ENCODE peak calls at places on chromosomes 7 and 10, in five cellular contexts. L, B, R, E and K are unnamed samples.

GRCh38 chr10:75865413-75865812 is 434.0 kb downstream of the LRMDA start:
- DNase-seq in L (no peak), B (no peak), R (no peak), E (no peak), K (no peak)

GRCh38 chr10:129952771-129953489 is 11.1 kb downstream of the EBF3 start:
- DNase-seq in L (no peak), B (no peak), R (no peak), E (no peak), K (no peak)

GRCh38 chr10:119209050-119209735 is 1.8 kb downstream of the GRK5 start:
- DNase-seq in L (peak; percentile 69), B (peak; percentile 71), R (peak; percentile 75), E (peak; percentile 56), K (peak; percentile 77)

GRCh38 chr7:1310936-1311335 is 78.3 kb downstream of the UNCX start:
- DNase-seq in L (no peak), B (no peak), R (no peak), E (no peak), K (no peak)

GRCh38 chr7:137984181-137985041 is 17.5 kb downstream of the CREB3L2 start:
- DNase-seq in L (no peak), B (no peak), R (no peak), E (no peak), K (no peak)

GRCh38 chr7:151251926-151252835 is 3.7 kb upstream of the SMARCD3 start:
- DNase-seq in L (peak; percentile 70), B (peak; percentile 88), R (peak; percentile 86), E (peak; percentile 45), K (peak; percentile 87)

GRCh38 chr10:60399343-60399742 is 9.7 kb upstream of the ANK3 start:
- DNase-seq in L (no peak), B (peak; percentile 41), R (no peak), E (no peak), K (no peak)

GRCh38 chr10:97888641-97889262 is 39.1 kb downstream of the GOLGA7B start:
- DNase-seq in L (peak; percentile 67), B (no peak), R (no peak), E (peak; percentile 32), K (peak; percentile 80)

GRCh38 chr10:36597921-36598320 is 527.5 kb upstream of the ANKRD30A start:
- DNase-seq in L (no peak), B (no peak), R (no peak), E (no peak), K (no peak)

GRCh38 chr7:16925609-16926008 is 43.8 kb upstream of the AGR3 start:
- DNase-seq in L (no peak), B (no peak), R (no peak), E (no peak), K (no peak)

GRCh38 chr7:31735991-31736982 is 49.3 kb downstream of the PPP1R17 start:
- DNase-seq in L (peak; percentile 71), B (peak; percentile 80), R (peak; percentile 20), E (peak; percentile 48), K (no peak)

GRCh38 chr7:126185959-126186580 is 1066.7 kb downstream of the GRM8 start:
- DNase-seq in L (no peak), B (no peak), R (no peak), E (no peak), K (no peak)

GRCh38 chr7:77455334-77455733 is 39.2 kb upstream of the GSAP start:
- DNase-seq in L (no peak), B (no peak), R (peak; percentile 55), E (peak; percentile 93), K (no peak)

GRCh38 chr10:73653701-73654100 is 2.1 kb downstream of the SYNPO2L start:
- DNase-seq in L (no peak), B (peak; percentile 69), R (no peak), E (peak; percentile 34), K (no peak)

GRCh38 chr10:125022671-125023070 is 80.7 kb downstream of the ZRANB1 start:
- DNase-seq in L (no peak), B (no peak), R (no peak), E (no peak), K (no peak)

GRCh38 chr10:11603741-11604140 is 7.7 kb downstream of the USP6NL start:
- DNase-seq in L (no peak), B (no peak), R (no peak), E (no peak), K (no peak)

GRCh38 chr7:2668401-2668800 is 19.6 kb upstream of the AMZ1 start:
- DNase-seq in L (no peak), B (no peak), R (no peak), E (no peak), K (no peak)

GRCh38 chr10:34821587-34822585 is 6.8 kb upstream of the PARD3 start:
- DNase-seq in L (no peak), B (no peak), R (no peak), E (no peak), K (no peak)

GRCh38 chr10:110993024-110993693 is 73.8 kb downstream of the SHOC2 start:
- DNase-seq in L (no peak), B (no peak), R (no peak), E (peak; percentile 70), K (no peak)

GRCh38 chr10:105017116-105017515 is 376.0 kb downstream of the SORCS3 start:
- DNase-seq in L (no peak), B (no peak), R (no peak), E (no peak), K (no peak)

GRCh38 chr7:23546897-23547572 is 15.3 kb upstream of the TRA2A start:
- DNase-seq in L (peak; percentile 82), B (peak; percentile 85), R (peak; percentile 61), E (peak; percentile 86), K (peak; percentile 84)

GRCh38 chr10:51092402-51092801 is 18.1 kb downstream of the PRKG1 start:
- DNase-seq in L (peak; percentile 53), B (no peak), R (peak; percentile 80), E (peak; percentile 51), K (peak; percentile 90)

GRCh38 chr7:91940171-91940570 is 491 bp upstream of the AKAP9 start:
- DNase-seq in L (no peak), B (peak; percentile 44), R (no peak), E (peak; percentile 22), K (no peak)

GRCh38 chr10:108404155-108404554 is 1239.6 kb upstream of the SORCS1 start:
- DNase-seq in L (no peak), B (no peak), R (no peak), E (no peak), K (no peak)

GRCh38 chr10:70552585-70552984 is 50.0 kb downstream of the PRF1 start:
- DNase-seq in L (no peak), B (no peak), R (no peak), E (no peak), K (no peak)

GRCh38 chr7:2996141-2996540 is 47.5 kb downstream of the CARD11 start:
- DNase-seq in L (no peak), B (no peak), R (no peak), E (no peak), K (no peak)

DNA sequence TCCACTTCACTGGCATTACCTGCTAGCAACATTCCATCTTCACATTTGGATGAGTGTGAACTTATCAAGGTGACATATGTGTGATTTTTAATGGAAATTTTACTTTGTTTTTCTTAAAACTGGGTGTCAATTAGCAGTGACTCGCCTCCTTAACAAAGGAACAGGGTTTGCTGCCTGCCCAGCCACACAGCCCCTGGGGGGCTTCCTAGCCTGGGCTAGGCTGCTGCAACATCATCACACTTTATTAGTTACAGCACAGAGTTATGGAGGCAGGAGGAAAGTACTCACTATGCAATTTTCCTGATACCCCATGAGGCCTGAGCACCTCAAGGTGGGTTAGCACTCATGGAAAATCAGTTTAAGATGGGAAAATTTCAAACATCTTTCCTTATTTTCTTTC is 861.3 kb downstream of the NRG3 start:
- DNase-seq in L (no peak), B (no peak), R (no peak), E (no peak), K (no peak)
- H3K27ac ChIP-seq in L (no peak overlapping the region), B (no peak overlapping the region), R (no peak overlapping the region), E (no peak overlapping the region), K (no peak overlapping the region)

GRCh38 chr10:123884907-123885381 is 6.7 kb downstream of the CPXM2 start:
- DNase-seq in L (no peak), B (no peak), R (no peak), E (no peak), K (no peak)

GRCh38 chr10:123884351-123884906 is 7.2 kb downstream of the CPXM2 start:
- DNase-seq in L (no peak), B (no peak), R (no peak), E (no peak), K (no peak)

GRCh38 chr10:123882681-123883445 is 8.7 kb downstream of the CPXM2 start:
- DNase-seq in L (no peak), B (no peak), R (no peak), E (no peak), K (no peak)

GRCh38 chr10:123885406-123886164 is 6.0 kb downstream of the CPXM2 start:
- DNase-seq in L (peak; percentile 13), B (no peak), R (no peak), E (no peak), K (peak; percentile 88)

GRCh38 chr10:123883921-123884320 is 7.7 kb downstream of the CPXM2 start:
- DNase-seq in L (no peak), B (no peak), R (no peak), E (no peak), K (no peak)
- H3K27ac ChIP-seq in L (no peak overlapping the region), B (no peak overlapping the region), R (no peak overlapping the region), E (no peak overlapping the region), K (peak overlapping the region; percentile 84)

GRCh38 chr7:22052650-22053336 is 107.1 kb upstream of the CDCA7L start:
- DNase-seq in L (no peak), B (no peak), R (no peak), E (no peak), K (no peak)

GRCh38 chr7:22049848-22050247 is 104.1 kb upstream of the CDCA7L start:
- DNase-seq in L (no peak), B (no peak), R (no peak), E (no peak), K (no peak)

GRCh38 chr7:22052221-22052639 is 106.5 kb upstream of the CDCA7L start:
- DNase-seq in L (no peak), B (no peak), R (no peak), E (no peak), K (no peak)
- H3K27ac ChIP-seq in L (no peak overlapping the region), B (no peak overlapping the region), R (no peak overlapping the region), E (no peak overlapping the region), K (no peak overlapping the region)

DNA sequence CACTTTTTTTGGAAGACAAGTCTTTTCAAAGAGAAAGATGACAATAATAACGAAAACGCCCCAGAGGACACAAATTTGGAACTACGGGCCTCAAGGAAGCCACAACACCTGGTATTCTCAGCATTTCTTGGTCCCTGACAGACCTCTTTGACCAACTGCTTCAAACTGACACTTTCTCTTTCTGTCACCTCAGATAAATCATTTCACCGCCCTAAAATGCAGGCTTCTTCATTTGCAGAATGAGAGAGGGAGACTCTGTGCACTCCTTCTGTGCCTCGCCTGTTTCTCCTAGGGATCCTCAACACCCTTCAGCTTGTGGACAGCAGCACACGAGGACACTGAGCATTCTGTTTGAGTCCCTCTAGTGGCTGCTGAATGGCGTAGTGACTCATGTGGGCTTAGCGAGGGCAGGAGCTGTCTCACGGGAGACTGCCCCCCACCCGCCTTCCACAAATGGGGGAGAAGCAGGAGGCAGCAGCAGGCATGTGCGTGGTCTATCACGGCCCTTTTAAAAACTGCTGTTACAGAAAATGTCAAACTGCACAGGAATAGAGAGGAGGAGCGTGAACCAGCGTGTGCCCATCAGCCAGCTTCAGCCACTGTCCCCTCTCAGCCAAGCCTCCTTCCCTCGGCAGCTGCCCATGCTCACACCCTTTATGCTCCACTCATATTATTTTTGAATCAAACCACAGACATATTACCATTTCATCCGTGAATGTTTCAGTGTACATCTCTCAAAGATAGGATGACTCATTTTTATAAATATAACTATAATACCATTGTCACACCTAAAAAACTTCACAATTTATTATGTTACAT is 41.4 kb downstream of the GSDME start:
- DNase-seq in L (no peak), B (peak; percentile 69), R (no peak), E (peak; percentile 40), K (no peak)
- H3K27ac ChIP-seq in L (no peak overlapping the region), B (no peak overlapping the region), R (no peak overlapping the region), E (no peak overlapping the region), K (no peak overlapping the region)

GRCh38 chr7:28926871-28927597 is 31.1 kb downstream of the TRIL start:
- DNase-seq in L (peak; percentile 68), B (peak; percentile 89), R (peak; percentile 64), E (peak; percentile 86), K (peak; percentile 79)
- H3K27ac ChIP-seq in L (peak overlapping the region; percentile 52), B (no peak overlapping the region), R (peak overlapping the region; percentile 77), E (no peak overlapping the region), K (no peak overlapping the region)